ENCODE peak calls at places on chromosomes 5 and 9, in five cellular contexts. X is iris pigment epithelial cell, O is NCI-H1694, N is cardiac fibroblast, C is IMR-90. Y is an unnamed sample.

GRCh38 chr5:66561366-66561990 is 34.7 kb upstream of the MAST4 start:
- DNase-seq in C (no peak), N (peak), O (no peak), X (no peak), Y (peak)

GRCh38 chr5:65556181-65556580 is 6.8 kb downstream of the CENPK start:
- DNase-seq in O (no peak), X (no peak), C (no peak), N (no peak), Y (no peak)

GRCh38 chr5:138603521-138603920 is 28.3 kb upstream of the HSPA9 start:
- DNase-seq in C (peak), N (peak), O (no peak), X (peak), Y (no peak)

GRCh38 chr9:91395553-91396470 is 27.8 kb downstream of the NFIL3 start:
- DNase-seq in O (peak), C (peak), N (peak), X (peak), Y (peak)

GRCh38 chr5:8864053-8864452 is 681.8 kb downstream of the SEMA5A start:
- DNase-seq in X (peak), O (peak), N (peak), C (peak), Y (peak)

GRCh38 chr5:140039561-140039960 is 3.5 kb downstream of the NRG2 start:
- DNase-seq in N (peak), C (no peak), X (no peak), O (no peak), Y (no peak)

GRCh38 chr5:151085517-151086031 is 4.7 kb upstream of the TNIP1 start:
- DNase-seq in X (peak), C (peak), N (peak), O (no peak), Y (peak)

GRCh38 chr5:109921735-109922395 is 232.1 kb downstream of the MAN2A1 start:
- DNase-seq in N (peak), C (no peak), X (no peak), O (no peak), Y (no peak)

GRCh38 chr9:124500796-124501611 is 6.2 kb downstream of the NR5A1 start:
- DNase-seq in O (no peak), X (no peak), C (no peak), N (no peak), Y (no peak)

GRCh38 chr5:179549973-179550510 is 312 bp upstream of the RUFY1 start:
- DNase-seq in X (peak), O (peak), C (no peak), N (no peak), Y (no peak)

GRCh38 chr5:157322581-157322980 is 56.7 kb downstream of the CYFIP2 start:
- DNase-seq in X (no peak), C (no peak), O (no peak), N (no peak), Y (no peak)

GRCh38 chr9:90801507-90802289 is at the start of gene SYK:
- DNase-seq in X (no peak), N (no peak), C (no peak), O (no peak), Y (peak)

GRCh38 chr5:159533197-159533596 is 202.9 kb upstream of the IL12B start:
- DNase-seq in C (peak), X (peak), O (no peak), N (peak), Y (no peak)

GRCh38 chr5:32311404-32312193 is 1.1 kb downstream of the MTMR12 start:
- DNase-seq in X (peak), C (peak), N (peak), O (no peak), Y (no peak)

GRCh38 chr5:160390787-160391696 is 8.8 kb downstream of the FAM200C start:
- DNase-seq in C (peak), N (peak), X (peak), O (no peak), Y (peak)

GRCh38 chr9:7342721-7343120 is 456.9 kb downstream of the DMAC1 start:
- DNase-seq in X (no peak), C (no peak), O (no peak), N (no peak), Y (no peak)

GRCh38 chr9:80061940-80062339 is 490.2 kb downstream of the TLE4 start:
- DNase-seq in O (no peak), C (peak), X (peak), N (peak), Y (peak)

GRCh38 chr5:113330533-113331200 is 104.1 kb downstream of the TSSK1B start:
- DNase-seq in N (peak), X (peak), O (peak), C (peak), Y (peak)

GRCh38 chr5:177301503-177302165 is 1.9 kb downstream of the RAB24 start:
- DNase-seq in C (no peak), O (no peak), X (no peak), N (no peak), Y (no peak)

GRCh38 chr9:108953983-108954574 is 19.9 kb downstream of the ABITRAM start:
- DNase-seq in O (peak), N (peak), X (peak), C (peak), Y (peak)

GRCh38 chr9:126114409-126114760 is 212.2 kb upstream of the MVB12B start:
- DNase-seq in C (no peak), O (no peak), X (no peak), N (no peak), Y (no peak)

GRCh38 chr5:41435276-41435675 is 75.1 kb downstream of the PLCXD3 start:
- DNase-seq in N (no peak), C (no peak), O (no peak), X (no peak), Y (no peak)

GRCh38 chr9:117917873-117918272 is 213.7 kb downstream of the TLR4 start:
- DNase-seq in X (no peak), C (no peak), N (no peak), O (no peak), Y (no peak)

GRCh38 chr9:94120854-94121376 is 36.7 kb downstream of the PTPDC1 start:
- DNase-seq in O (no peak), N (no peak), C (no peak), X (no peak), Y (no peak)

GRCh38 chr9:96236854-96237545 is 65.0 kb downstream of the HSD17B3 start:
- DNase-seq in N (peak), O (no peak), X (no peak), C (no peak), Y (peak)

GRCh38 chr5:106314221-106314824 is 1356.4 kb downstream of the EFNA5 start:
- DNase-seq in C (peak), N (peak), O (no peak), X (peak), Y (peak)

GRCh38 chr9:91896513-91897121 is 53.4 kb downstream of the ROR2 start:
- DNase-seq in C (peak), O (no peak), N (peak), X (peak), Y (peak)